ENCODE peak calls at places on chromosomes 16 and 17, in five cellular contexts. K, Y, Z, A and E are unnamed samples.

GRCh38 chr17:68576811-68577551 is 24.2 kb downstream of the FAM20A start:
- DNase-seq in Z (no peak), A (no peak), Y (peak), K (no peak), E (no peak)

GRCh38 chr17:74457146-74457819 is 9.2 kb upstream of the CD300A start:
- DNase-seq in Y (peak), A (peak), Z (peak), K (peak), E (peak)

GRCh38 chr16:69108069-69108904 is 2.8 kb downstream of the HAS3 start:
- DNase-seq in Z (no peak), K (no peak), A (no peak), Y (no peak), E (no peak)

GRCh38 chr16:72986011-72986410 is 61.9 kb downstream of the ZFHX3 start:
- DNase-seq in K (no peak), Y (peak), A (no peak), Z (no peak), E (no peak)

GRCh38 chr17:60253048-60253447 is 103.3 kb downstream of the CA4 start:
- DNase-seq in Z (no peak), K (no peak), Y (peak), A (no peak), E (no peak)

GRCh38 chr17:55561973-55562495 is 50.8 kb upstream of the SMIM36 start:
- DNase-seq in Y (no peak), K (no peak), Z (no peak), A (no peak), E (no peak)

GRCh38 chr17:66507103-66507923 is 204.9 kb downstream of the PRKCA start:
- DNase-seq in K (no peak), A (peak), Z (no peak), Y (peak), E (no peak)

GRCh38 chr17:2075336-2076056 is 20.6 kb downstream of the HIC1 start:
- DNase-seq in K (no peak), Y (peak), A (no peak), Z (no peak), E (no peak)

GRCh38 chr16:88685156-88686061 is 898 bp downstream of the SNAI3 start:
- DNase-seq in Y (peak), A (peak), Z (no peak), K (no peak), E (no peak)

GRCh38 chr16:67882374-67883145 is 2.1 kb upstream of the NRN1L start:
- DNase-seq in Y (peak), K (peak), A (no peak), Z (no peak), E (peak)

GRCh38 chr17:41907185-41907556 is 11.6 kb downstream of the ACLY start:
- DNase-seq in A (no peak), K (no peak), Y (peak), Z (no peak), E (no peak)

GRCh38 chr17:56754523-56755208 is 79.1 kb downstream of the C17orf67 start:
- DNase-seq in Y (peak), K (no peak), Z (no peak), A (no peak), E (no peak)

GRCh38 chr17:3989156-3989886 is 25.1 kb upstream of the ATP2A3 start:
- DNase-seq in K (no peak), Z (no peak), Y (no peak), A (no peak), E (no peak)

GRCh38 chr17:7851438-7852261 is 3.2 kb upstream of the TMEM88 start:
- DNase-seq in A (peak), Y (peak), Z (peak), K (peak), E (peak)

GRCh38 chr17:16934133-16934795 is 37.7 kb downstream of the TNFRSF13B start:
- DNase-seq in K (no peak), Z (no peak), A (no peak), Y (no peak), E (no peak)

GRCh38 chr17:33929181-33929724 is 325.8 kb upstream of the CCL2 start:
- DNase-seq in Z (no peak), A (no peak), Y (no peak), K (no peak), E (no peak)

GRCh38 chr17:14396542-14396941 is 95.7 kb downstream of the HS3ST3B1 start:
- DNase-seq in K (no peak), Z (no peak), Y (peak), A (no peak), E (no peak)

GRCh38 chr17:59830007-59830630 is 62.6 kb downstream of the TUBD1 start:
- DNase-seq in K (no peak), A (peak), Y (peak), Z (no peak), E (no peak)

GRCh38 chr17:19770985-19771710 is 23.1 kb upstream of the ALDH3A1 start:
- DNase-seq in Y (no peak), Z (no peak), K (no peak), A (no peak), E (no peak)

GRCh38 chr17:1959871-1960569 is 65.1 kb downstream of the RTN4RL1 start:
- DNase-seq in Y (peak), K (no peak), Z (no peak), A (no peak), E (peak)

GRCh38 chr17:31571124-31571892 is 179.8 kb downstream of the RAB11FIP4 start:
- DNase-seq in Z (peak), Y (peak), A (no peak), K (no peak), E (no peak)

GRCh38 chr17:21374455-21375161 is 1.5 kb upstream of the KCNJ12 start:
- DNase-seq in K (no peak), Y (no peak), A (no peak), Z (no peak), E (no peak)

GRCh38 chr16:9706217-9706616 is 476.0 kb downstream of the GRIN2A start:
- DNase-seq in Y (no peak), K (no peak), A (no peak), Z (no peak), E (no peak)

GRCh38 chr17:17515921-17516295 is 19.7 kb upstream of the RASD1 start:
- DNase-seq in A (no peak), Z (no peak), K (no peak), Y (peak), E (no peak)

GRCh38 chr16:50282010-50282538 is 15.7 kb downstream of the ADCY7 start:
- DNase-seq in Y (no peak), A (peak), K (no peak), Z (peak), E (no peak)

GRCh38 chr17:8598913-8599312 is 31.6 kb downstream of the MYH10 start:
- DNase-seq in K (no peak), A (no peak), Z (no peak), Y (no peak), E (no peak)

GRCh38 chr17:17716837-17717523 is 35.7 kb downstream of the RAI1 start:
- DNase-seq in Y (no peak), K (no peak), A (no peak), Z (no peak), E (no peak)

GRCh38 chr17:50584749-50585148 is 24.2 kb downstream of the CACNA1G start:
- DNase-seq in Y (no peak), K (no peak), A (no peak), Z (no peak), E (no peak)

GRCh38 chr17:66704858-66705257 is 130.1 kb upstream of the CACNG5 start:
- DNase-seq in K (no peak), Y (no peak), A (no peak), Z (no peak), E (no peak)

GRCh38 chr16:10601444-10602401 is 21.3 kb upstream of the EMP2 start:
- DNase-seq in Z (peak), Y (no peak), A (no peak), K (no peak), E (no peak)

GRCh38 chr17:33927732-33928133 is 327.4 kb upstream of the CCL2 start:
- DNase-seq in A (no peak), K (no peak), Y (no peak), Z (no peak), E (no peak)

GRCh38 chr17:80820331-80820730 is 171.3 kb upstream of the CHMP6 start:
- DNase-seq in K (no peak), A (no peak), Y (no peak), Z (no peak), E (no peak)

GRCh38 chr17:33120103-33120502 is 128.5 kb downstream of the SPACA3 start:
- DNase-seq in A (no peak), Y (no peak), K (no peak), Z (no peak), E (no peak)

GRCh38 chr17:27558341-27558740 is 72.6 kb upstream of the LGALS9 start:
- DNase-seq in Y (no peak), Z (no peak), A (no peak), K (no peak), E (no peak)